ENCODE peak calls at places on chromosomes 1 and 21, in seven cellular contexts. Y is IMR-90, W is thoracic aorta, I is heart right ventricle, U is right cardiac atrium, S is fibroblast of lung, P is psoas muscle. M is an unnamed sample. For H3K4me1, the result is how much of the 10 kb centered on the place peaks cover.

GRCh38 chr1:50873458-50874187 is 86.4 kb downstream of the FAF1 start:
- DNase-seq in Y (peak), W (no peak), I (peak), U (peak), S (peak), P (peak), M (no peak)

GRCh38 chr1:212689758-212690540 is 9.7 kb downstream of the BATF3 start:
- DNase-seq in Y (no peak), W (no peak), I (no peak), U (no peak), S (no peak), P (no peak), M (no peak)

GRCh38 chr1:59971464-59971911 is 44.9 kb upstream of the CYP2J2 start:
- DNase-seq in Y (peak), W (peak), I (peak), U (peak), S (peak), P (peak), M (no peak)

GRCh38 chr1:24570265-24571125 is 14.6 kb downstream of the NCMAP start:
- DNase-seq in Y (no peak), W (no peak), I (no peak), U (no peak), S (no peak), P (no peak), M (no peak)

GRCh38 chr1:244836135-244836521 is 670 bp downstream of the COX20 start:
- DNase-seq in Y (peak), W (no peak), I (no peak), U (no peak), S (peak), P (no peak), M (no peak)

GRCh38 chr1:179175011-179175934 is 54.2 kb downstream of the ABL2 start:
- DNase-seq in Y (peak), W (no peak), I (no peak), U (peak), S (peak), P (no peak), M (no peak)

GRCh38 chr1:6634278-6635052 is 9.8 kb downstream of the THAP3 start:
- DNase-seq in Y (peak), W (no peak), I (peak), U (peak), S (peak), P (peak), M (no peak)

GRCh38 chr1:24783713-24784112 is 38.5 kb downstream of the CLIC4 start:
- DNase-seq in Y (no peak), W (no peak), I (no peak), U (no peak), S (no peak), P (no peak), M (no peak)

GRCh38 chr1:47805020-47805419 is 192.2 kb downstream of the TRABD2B start:
- DNase-seq in Y (no peak), W (no peak), I (no peak), U (no peak), S (no peak), P (no peak), M (no peak)

GRCh38 chr21:31656199-31657095 is 3.0 kb upstream of the SOD1 start:
- DNase-seq in Y (peak), W (no peak), I (no peak), U (no peak), S (peak), P (no peak), M (peak)

GRCh38 chr1:168360622-168361021 is 79.9 kb downstream of the TBX19 start:
- DNase-seq in Y (no peak), W (no peak), I (no peak), U (no peak), S (peak), P (no peak), M (peak)
- H3K4me1 ChIP-seq in Y (under half), W (under half), I (under half), U (under half), S (under half), P (under half), M (under half)

GRCh38 chr1:203682401-203683383 is 56.1 kb downstream of the ATP2B4 start:
- DNase-seq in Y (peak), W (no peak), I (no peak), U (no peak), S (no peak), P (no peak), M (no peak)
- H3K4me3 ChIP-seq in Y (no peak), W (no peak), I (no peak), U (no peak), S (no peak), P (no peak), M (no peak)

GRCh38 chr21:36073181-36073580 is 3.4 kb downstream of the CBR1 start:
- DNase-seq in Y (no peak), W (no peak), I (no peak), U (no peak), S (no peak), P (no peak), M (no peak)

GRCh38 chr21:36068748-36069398 is 951 bp upstream of the CBR1 start:
- DNase-seq in Y (no peak), W (no peak), I (no peak), U (no peak), S (no peak), P (no peak), M (no peak)

GRCh38 chr21:36072453-36073167 is 2.8 kb downstream of the CBR1 start:
- DNase-seq in Y (no peak), W (no peak), I (no peak), U (no peak), S (no peak), P (no peak), M (no peak)

GRCh38 chr21:36069713-36070573 is at the start of gene CBR1:
- DNase-seq in Y (peak), W (peak), I (peak), U (peak), S (peak), P (peak), M (peak)

DNA sequence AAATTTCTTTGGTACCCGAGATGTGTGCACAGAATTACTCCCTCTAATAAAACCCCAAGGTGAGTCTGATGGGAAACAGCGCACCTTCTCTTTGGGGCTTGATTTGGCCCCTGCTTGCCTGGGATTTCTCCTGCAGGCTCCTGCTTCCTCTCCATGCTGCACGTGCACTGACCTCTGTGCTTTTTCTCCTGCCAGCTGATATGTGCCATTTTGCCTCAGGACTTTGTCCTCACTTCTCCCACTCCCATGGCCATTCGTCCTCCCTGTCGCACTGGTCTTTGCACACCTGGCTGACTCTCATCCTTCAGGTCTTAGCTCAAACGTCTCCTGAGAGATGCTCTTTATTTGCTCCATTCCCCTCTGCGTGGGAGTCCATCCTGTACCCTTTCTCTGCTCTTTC is 1.2 kb downstream of the CBR1 start:
- DNase-seq in Y (no peak), W (no peak), I (no peak), U (no peak), S (no peak), P (no peak), M (no peak)
- H3K27ac ChIP-seq in Y (no peak), W (no peak), I (no peak), U (no peak), S (no peak), P (no peak), M (no peak)

GRCh38 chr1:206693029-206693428 is 8.3 kb downstream of the MAPKAPK2 start:
- DNase-seq in Y (peak), W (peak), I (peak), U (peak), S (peak), P (peak), M (no peak)
- H3K4me1 ChIP-seq in Y (half or more), W (half or more), I (half or more), U (half or more), S (half or more), P (half or more), M (half or more)

DNA sequence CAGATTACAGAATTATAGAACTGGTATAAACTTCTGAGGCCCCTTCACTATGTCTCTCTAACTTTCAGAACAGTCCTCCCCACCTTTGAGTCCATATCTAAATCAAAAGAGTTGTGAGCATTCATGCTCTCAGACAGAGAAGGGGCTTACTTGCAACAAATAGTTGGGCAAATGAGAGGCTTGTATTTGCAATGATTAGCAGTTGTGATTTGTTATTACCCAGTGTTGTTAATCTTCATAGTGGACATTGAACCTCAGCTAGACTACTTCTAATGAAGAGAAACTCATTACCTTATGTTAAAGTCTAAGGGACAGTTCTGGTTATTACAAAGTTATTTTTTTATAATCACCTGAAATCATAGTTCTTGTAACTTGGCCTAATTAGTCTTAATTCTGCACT is 114.4 kb downstream of the RABGAP1L start:
- DNase-seq in Y (no peak), W (no peak), I (no peak), U (no peak), S (no peak), P (no peak), M (no peak)
- H3K4me3 ChIP-seq in Y (no peak), W (no peak), I (no peak), U (no peak), S (no peak), P (no peak), M (no peak)

GRCh38 chr1:35506960-35507901 is 50.0 kb downstream of the KIAA0319L start:
- DNase-seq in Y (no peak), W (no peak), I (no peak), U (no peak), S (no peak), P (no peak), M (no peak)
- H3K27ac ChIP-seq in Y (no peak), W (no peak), I (no peak), U (no peak), S (no peak), P (no peak), M (no peak)

DNA sequence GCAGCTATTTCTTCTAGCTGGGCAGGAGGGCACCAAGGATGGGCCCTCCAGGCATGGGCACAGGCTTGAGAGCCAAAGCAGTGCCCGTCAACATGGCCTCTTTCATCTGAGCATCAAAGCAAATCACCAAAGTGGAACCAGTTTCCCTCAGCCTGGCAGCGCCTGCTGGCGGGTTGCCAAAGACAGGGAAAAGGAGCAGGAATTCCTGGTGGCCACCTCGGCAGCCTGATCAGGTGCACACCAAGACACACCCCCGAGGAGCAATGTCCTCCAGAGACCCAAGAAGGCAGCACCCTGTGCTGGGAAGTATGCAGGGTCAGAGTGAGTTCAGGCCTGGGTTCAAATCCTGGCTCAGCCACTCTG is 1.2 kb downstream of the MATN1 start:
- DNase-seq in Y (no peak), W (no peak), I (no peak), U (no peak), S (no peak), P (peak), M (no peak)
- H3K4me1 ChIP-seq in Y (under half), W (under half), I (under half), U (under half), S (under half), P (under half), M (under half)

GRCh38 chr1:104265163-104265562 is 515.5 kb downstream of the AMY1C start:
- DNase-seq in Y (no peak), W (no peak), I (no peak), U (no peak), S (no peak), P (no peak), M (no peak)

GRCh38 chr1:104264506-104264905 is 514.8 kb downstream of the AMY1C start:
- DNase-seq in Y (no peak), W (no peak), I (no peak), U (no peak), S (no peak), P (no peak), M (no peak)

GRCh38 chr1:104266612-104267011 is 516.9 kb downstream of the AMY1C start:
- DNase-seq in Y (no peak), W (no peak), I (no peak), U (no peak), S (no peak), P (no peak), M (no peak)
- H3K4me3 ChIP-seq in Y (no peak), W (no peak), I (no peak), U (no peak), S (no peak), P (no peak), M (no peak)

M was measured in esophagus muscularis mucosa.